ENCODE peak calls at places on chromosome 18, in five cellular contexts. M is spleen, V is cardiac muscle cell, R is endothelial cell of umbilical vein, Y is heart left ventricle. F is an unnamed sample. For H3K27me3, the result is how much of the 10 kb centered on the place peaks cover.

GRCh38 chr18:58754544-58755068 is 83.3 kb downstream of the MALT1 start:
- DNase-seq in R (no peak), Y (no peak), V (no peak), M (peak), F (no peak)

GRCh38 chr18:79857082-79857661 is 59.4 kb downstream of the KCNG2 start:
- DNase-seq in R (no peak), V (peak), Y (no peak), M (no peak), F (peak)

GRCh38 chr18:54873884-54874255 is 45.6 kb downstream of the RAB27B start:
- DNase-seq in V (no peak), Y (no peak), R (no peak), M (no peak), F (peak)

GRCh38 chr18:39681061-39681460 is 2115.5 kb upstream of the CELF4 start:
- DNase-seq in R (no peak), V (no peak), Y (no peak), M (no peak), F (no peak)

GRCh38 chr18:76376225-76376624 is 118.8 kb downstream of the ZNF516 start:
- DNase-seq in R (no peak), M (no peak), V (no peak), Y (no peak), F (peak)

GRCh38 chr18:46754661-46755292 is 2.1 kb downstream of the ST8SIA5 start:
- DNase-seq in V (no peak), R (no peak), Y (no peak), M (no peak), F (no peak)

GRCh38 chr18:67476585-67476984 is 39.9 kb downstream of the DSEL start:
- DNase-seq in M (no peak), R (no peak), Y (no peak), V (no peak), F (no peak)

GRCh38 chr18:44181951-44182350 is 498.7 kb upstream of the SETBP1 start:
- DNase-seq in V (no peak), M (no peak), Y (no peak), R (no peak), F (peak)

GRCh38 chr18:47801817-47802216 is 128.6 kb downstream of the SMAD2 start:
- DNase-seq in Y (no peak), R (no peak), V (no peak), M (no peak), F (no peak)

GRCh38 chr18:58687871-58688308 is 16.6 kb downstream of the MALT1 start:
- DNase-seq in V (no peak), R (peak), Y (no peak), M (no peak), F (no peak)

GRCh38 chr18:32661486-32662299 is 111.1 kb downstream of the KLHL14 start:
- DNase-seq in R (no peak), V (no peak), M (no peak), Y (no peak), F (peak)

GRCh38 chr18:69574401-69574800 is 173.7 kb downstream of the DOK6 start:
- DNase-seq in R (no peak), Y (no peak), V (peak), M (no peak), F (no peak)

GRCh38 chr18:55861266-55861665 is 273.3 kb upstream of the TCF4 start:
- DNase-seq in R (peak), M (no peak), V (peak), Y (no peak), F (peak)

DNA sequence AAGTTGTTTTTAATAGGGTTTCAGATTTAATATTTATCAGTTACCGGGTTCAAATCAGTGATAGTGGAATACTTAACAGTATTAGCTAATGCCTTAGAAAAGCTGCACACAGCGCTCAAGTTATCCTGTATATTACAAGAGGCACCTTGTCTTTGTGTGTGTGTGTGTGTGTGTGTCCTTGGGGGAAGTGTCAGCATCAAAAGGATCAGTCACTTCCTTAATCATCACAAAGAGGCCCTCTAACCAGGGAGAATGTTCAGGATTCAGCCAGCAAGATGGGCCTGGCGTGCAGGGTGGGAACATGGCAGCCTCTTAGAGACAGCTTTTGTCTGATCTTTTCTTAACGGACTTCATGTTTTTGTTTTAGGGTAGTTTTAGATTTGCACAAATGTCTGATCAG is 53.1 kb downstream of the CABLES1 start:
- DNase-seq in Y (no peak), R (no peak), M (peak), V (no peak), F (no peak)
- H3K27me3 ChIP-seq in Y (under half), R (under half), M (under half), V (under half), F (under half)

GRCh38 chr18:62894681-62895390 is 179.5 kb downstream of the PHLPP1 start:
- DNase-seq in M (no peak), R (no peak), V (no peak), Y (no peak), F (no peak)
- H3K4me3 ChIP-seq in M (no peak), R (no peak), V (no peak), Y (no peak), F (no peak)

GRCh38 chr18:45526120-45526841 is 89.0 kb upstream of the SLC14A2 start:
- DNase-seq in R (no peak), Y (no peak), V (peak), M (no peak), F (peak)
- TF ChIP-seq CTCF in R (no peak), Y (peak), V (peak), M (no peak), F (no peak)

GRCh38 chr18:49563130-49563540 is 1.3 kb downstream of the LIPG start:
- DNase-seq in R (peak), Y (no peak), V (peak), M (no peak), F (peak)

GRCh38 chr18:49562481-49563129 is 748 bp downstream of the LIPG start:
- DNase-seq in Y (no peak), M (no peak), V (peak), R (peak), F (peak)

GRCh38 chr18:49560277-49561126 is 1.4 kb upstream of the LIPG start:
- DNase-seq in M (no peak), Y (no peak), V (peak), R (peak), F (no peak)

GRCh38 chr18:49561377-49562193 is at the start of gene LIPG:
- DNase-seq in M (no peak), V (peak), R (peak), Y (peak), F (peak)

DNA sequence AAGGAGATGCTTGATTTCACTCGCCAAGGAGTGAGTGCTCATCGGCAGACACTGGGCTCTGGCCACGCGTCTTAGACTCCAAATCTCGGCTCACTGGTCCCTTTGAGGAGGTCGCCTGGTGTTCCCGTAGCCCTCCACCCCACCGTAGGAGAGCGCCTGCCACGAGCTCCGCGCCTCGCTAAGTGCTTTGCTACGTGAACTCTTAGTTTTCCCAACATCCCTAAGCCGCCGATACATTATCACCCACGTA is 805 bp upstream of the LIPG start:
- DNase-seq in M (no peak), V (no peak), Y (no peak), R (peak), F (no peak)
- H3K27me3 ChIP-seq in M (half or more), V (under half), Y (under half), R (under half), F (under half)

GRCh38 chr18:35889677-35890076 is 82.8 kb upstream of the RMP24 start:
- DNase-seq in M (no peak), V (no peak), R (no peak), Y (no peak), F (no peak)
- H3K4me3 ChIP-seq in M (no peak), V (no peak), R (no peak), Y (no peak), F (no peak)

GRCh38 chr18:12423393-12423792 is 15.7 kb downstream of the PRELID3A start:
- DNase-seq in M (no peak), V (no peak), R (no peak), Y (no peak), F (no peak)

GRCh38 chr18:12423820-12424219 is 16.1 kb downstream of the PRELID3A start:
- DNase-seq in R (no peak), M (peak), Y (no peak), V (no peak), F (no peak)

GRCh38 chr18:12424252-12424651 is 16.5 kb downstream of the PRELID3A start:
- DNase-seq in V (no peak), R (no peak), Y (no peak), M (no peak), F (no peak)

GRCh38 chr18:12421732-12422131 is 14.0 kb downstream of the PRELID3A start:
- DNase-seq in R (no peak), V (no peak), Y (no peak), M (no peak), F (no peak)

DNA sequence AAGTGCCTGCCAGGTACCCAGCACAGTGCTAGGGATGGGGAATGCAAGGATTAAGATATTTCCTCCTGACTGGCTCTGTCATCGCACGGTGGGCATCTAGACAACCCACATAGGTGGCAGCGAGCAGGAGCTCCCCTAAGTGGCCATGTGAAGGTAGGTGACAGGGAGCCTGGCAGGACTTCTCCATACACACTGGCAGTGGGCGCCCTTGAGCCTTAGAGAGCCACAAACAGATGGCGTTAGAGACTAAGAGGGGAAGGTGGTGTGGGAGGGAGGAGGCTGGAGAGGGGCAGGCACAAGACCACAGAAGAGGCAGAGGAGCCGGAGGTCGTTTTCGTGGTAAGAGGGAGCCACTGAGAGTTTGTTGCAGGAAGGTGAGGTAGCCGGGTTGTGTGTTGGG is 15.2 kb downstream of the PRELID3A start:
- DNase-seq in Y (no peak), M (no peak), V (no peak), R (no peak), F (no peak)
- TF ChIP-seq CTCF in Y (no peak), M (no peak), V (no peak), R (no peak), F (no peak)